ENCODE peak calls at places on chromosome X, in eight cellular contexts. E is A549, T is coronary artery, N is BE2C, L is brain microvascular endothelial cell, J is lower leg skin, I is DND-41, B is lung. X is an unnamed sample.

GRCh38 chrX:47749185-47749967 is 87.3 kb upstream of the ZNF81 start:
- DNase-seq in E (no peak), T (no peak), N (no peak), L (peak; percentile 72), J (no peak), I (no peak), B (no peak), X (no peak)

GRCh38 chrX:110563276-110563675 is 204.6 kb downstream of the RTL9 start:
- DNase-seq in E (no peak), T (no peak), N (no peak), L (no peak), J (no peak), I (no peak), B (no peak), X (no peak)

GRCh38 chrX:150874448-150874847 is 24.0 kb downstream of the CD99L2 start:
- DNase-seq in E (no peak), T (no peak), N (no peak), L (no peak), J (no peak), I (no peak), B (no peak), X (no peak)

GRCh38 chrX:154444001-154444754 is at the start of gene FAM50A:
- DNase-seq in E (peak; percentile 79), T (peak; percentile 84), N (peak; percentile 78), L (peak; percentile 26), J (peak; percentile 96), I (peak; percentile 57), B (peak; percentile 68), X (peak; percentile 71)

GRCh38 chrX:2705036-2705435 is 13.9 kb downstream of the CD99 start:
- DNase-seq in E (no peak), T (no peak), N (no peak), L (no peak), J (no peak), I (peak; percentile 63), B (no peak), X (no peak)

GRCh38 chrX:10444204-10444603 is 176.2 kb downstream of the MID1 start:
- DNase-seq in E (no peak), T (no peak), N (peak; percentile 9), L (no peak), J (no peak), I (no peak), B (no peak), X (no peak)

GRCh38 chrX:42497356-42497755 is 280.6 kb downstream of the PPP1R2C start:
- DNase-seq in E (no peak), T (no peak), N (no peak), L (no peak), J (no peak), I (no peak), B (no peak), X (no peak)

GRCh38 chrX:13001097-13001496 is 26.2 kb downstream of the TMSB4X start:
- DNase-seq in E (no peak), T (no peak), N (no peak), L (no peak), J (no peak), I (no peak), B (no peak), X (no peak)

GRCh38 chrX:138917781-138918180 is 206.3 kb upstream of the FGF13 start:
- DNase-seq in E (no peak), T (no peak), N (no peak), L (no peak), J (no peak), I (no peak), B (no peak), X (no peak)

GRCh38 chrX:17464196-17464595 is 89.2 kb downstream of the NHS start:
- DNase-seq in E (no peak), T (no peak), N (no peak), L (peak; percentile 46), J (no peak), I (no peak), B (no peak), X (no peak)

GRCh38 chrX:97401586-97402101 is 517.9 kb downstream of the RPA4 start:
- DNase-seq in E (no peak), T (no peak), N (no peak), L (no peak), J (no peak), I (no peak), B (no peak), X (no peak)

GRCh38 chrX:84865113-84865512 is 138.6 kb upstream of the APOOL start:
- DNase-seq in E (no peak), T (no peak), N (no peak), L (peak; percentile 2), J (no peak), I (no peak), B (no peak), X (no peak)

GRCh38 chrX:36445576-36445975 is 526.0 kb downstream of the CFAP47 start:
- DNase-seq in E (no peak), T (no peak), N (no peak), L (no peak), J (no peak), I (no peak), B (no peak), X (no peak)

GRCh38 chrX:104288269-104288668 is 33.5 kb upstream of the ESX1 start:
- DNase-seq in E (no peak), T (no peak), N (no peak), L (no peak), J (no peak), I (no peak), B (no peak), X (no peak)

GRCh38 chrX:136028383-136028984 is 43.2 kb downstream of the SLC9A6 start:
- DNase-seq in E (peak; percentile 28), T (no peak), N (no peak), L (no peak), J (no peak), I (no peak), B (no peak), X (no peak)

GRCh38 chrX:2614911-2615310 is 76.2 kb upstream of the CD99 start:
- DNase-seq in E (no peak), T (no peak), N (no peak), L (peak; percentile 66), J (no peak), I (no peak), B (no peak), X (no peak)

GRCh38 chrX:20218809-20219505 is 47.8 kb downstream of the RPS6KA3 start:
- DNase-seq in E (peak; percentile 5), T (no peak), N (peak; percentile 2), L (no peak), J (no peak), I (no peak), B (no peak), X (no peak)

GRCh38 chrX:70042399-70043371 is 7.1 kb downstream of the AWAT2 start:
- DNase-seq in E (no peak), T (no peak), N (no peak), L (peak; percentile 20), J (peak; percentile 66), I (no peak), B (no peak), X (no peak)
- TF ChIP-seq CTCF in E (no peak), T (no peak), N (no peak), L (peak; percentile 24), J (no peak), I (no peak), B (no peak), X (no peak)

GRCh38 chrX:52363247-52363883 is 5.5 kb upstream of the XAGE2 start:
- DNase-seq in E (no peak), T (no peak), N (peak; percentile 22), L (peak; percentile 12), J (no peak), I (no peak), B (no peak), X (no peak)
- TF ChIP-seq CTCF in E (no peak), T (no peak), N (peak; percentile 21), L (peak; percentile 36), J (no peak), I (no peak), B (no peak), X (no peak)

DNA sequence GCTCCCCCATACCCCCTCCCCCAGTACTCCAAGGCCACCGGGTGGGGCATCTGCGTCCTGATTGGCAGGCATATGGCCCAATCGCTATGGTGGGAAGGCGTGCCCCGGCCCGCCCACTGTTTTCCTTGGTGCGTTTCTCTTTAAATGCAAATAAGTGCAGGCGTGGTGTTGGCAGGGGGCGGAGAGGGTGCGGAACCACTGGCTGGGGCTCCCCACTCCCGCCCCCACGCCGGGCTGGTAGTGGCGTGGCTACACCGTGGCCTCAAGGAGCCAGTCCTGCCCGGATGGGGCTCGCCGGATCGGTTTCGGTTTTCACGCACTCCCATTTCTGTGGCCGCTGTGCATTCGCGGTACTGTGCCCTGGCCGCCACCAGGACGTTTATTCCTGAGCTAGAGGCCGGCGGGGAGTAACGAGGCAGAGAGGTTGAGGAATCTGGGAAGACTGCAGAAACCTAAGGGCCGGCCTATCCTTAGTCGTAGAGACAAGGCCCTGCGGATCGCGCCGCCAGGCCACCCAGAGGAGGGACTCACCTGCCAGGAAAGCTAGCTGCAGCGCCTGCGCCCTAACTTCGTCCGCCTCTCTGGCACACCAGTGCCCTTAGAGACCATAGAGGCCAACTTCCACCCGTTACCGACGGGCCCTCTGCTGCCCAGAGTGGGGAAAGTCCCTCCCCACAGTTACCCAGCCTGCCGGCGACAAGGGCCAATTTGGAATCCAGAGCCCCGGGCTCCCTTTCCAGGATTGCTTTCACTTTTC is 405 bp upstream of the AMER1 start:
- DNase-seq in E (peak; percentile 83), T (peak; percentile 95), N (peak; percentile 89), L (peak; percentile 94), J (peak; percentile 98), I (peak; percentile 95), B (peak; percentile 92), X (peak; percentile 88)
- TF ChIP-seq CTCF in E (no peak), T (no peak), N (peak; percentile 35), L (no peak), J (no peak), I (peak; percentile 40), B (no peak), X (no peak)

GRCh38 chrX:21354725-21355124 is 19.5 kb upstream of the CNKSR2 start:
- DNase-seq in E (no peak), T (no peak), N (no peak), L (no peak), J (no peak), I (no peak), B (no peak), X (no peak)
- TF ChIP-seq CTCF in E (no peak), T (no peak), N (no peak), L (no peak), J (no peak), I (no peak), B (no peak), X (no peak)

GRCh38 chrX:64571011-64571410 is 175.8 kb upstream of the MTMR8 start:
- DNase-seq in E (no peak), T (no peak), N (no peak), L (no peak), J (no peak), I (no peak), B (no peak), X (no peak)

GRCh38 chrX:64570204-64570603 is 175.0 kb upstream of the MTMR8 start:
- DNase-seq in E (no peak), T (no peak), N (no peak), L (no peak), J (no peak), I (no peak), B (no peak), X (no peak)
- TF ChIP-seq CTCF in E (no peak), T (no peak), N (peak; percentile 5), L (peak; percentile 28), J (no peak), I (peak; percentile 67), B (no peak), X (no peak)

GRCh38 chrX:74902806-74903205 is 22.4 kb downstream of the NEXMIF start:
- DNase-seq in E (no peak), T (no peak), N (no peak), L (no peak), J (no peak), I (no peak), B (peak; percentile 31), X (no peak)
- TF ChIP-seq CTCF in E (no peak), T (no peak), N (no peak), L (no peak), J (no peak), I (no peak), B (no peak), X (no peak)

GRCh38 chrX:7147978-7148824 is at the start of gene PUDP:
- DNase-seq in E (peak; percentile 73), T (peak; percentile 89), N (peak; percentile 88), L (peak; percentile 80), J (peak; percentile 96), I (peak; percentile 86), B (peak; percentile 87), X (peak; percentile 92)
- TF ChIP-seq CTCF in E (no peak), T (no peak), N (no peak), L (peak; percentile 23), J (no peak), I (peak; percentile 33), B (no peak), X (no peak)